ENCODE peak calls at places on chromosomes 2 and 18, in nine cellular contexts. One of them, this sample, is unnamed.
A peak's percentile ranks its signal among the peaks of the same experiment; 100 is the strongest.

GRCh38 chr2:219502618-219503017 is 3.9 kb downstream of the GMPPA start:
- ATAC-seq in HepG2: no peak
- ATAC-seq in T-helper 17 cell: no peak
- ATAC-seq in Right ventricle myocardium superior: no peak
- ATAC-seq in natural killer cell: no peak
- ATAC-seq in stimulated activated memory B cell treated with anti-CD40 and anti-IgM and Interleukin-4, amounts not matched to agents 10 μg/mL and 1 μg/mL and 100 μg/mL, for 72 hours: no peak
- ATAC-seq in activated CD4-positive, CD25-positive, alpha-beta regulatory T cell treated with anti-CD3 and anti-CD28 coated beads, Interleukin-2, amount 50 U/mL, for 24 hours: no peak
- ATAC-seq in psoas muscle: no peak
- ATAC-seq in omental fat pad: no peak
- ATAC-seq in this sample: no peak

GRCh38 chr2:200862532-200863000 is 1.9 kb downstream of the CLK1 start:
- ATAC-seq in stimulated activated memory B cell treated with anti-CD40 and anti-IgM and Interleukin-4, amounts not matched to agents 10 μg/mL and 1 μg/mL and 100 μg/mL, for 72 hours: no peak
- ATAC-seq in activated CD4-positive, CD25-positive, alpha-beta regulatory T cell treated with anti-CD3 and anti-CD28 coated beads, Interleukin-2, amount 50 U/mL, for 24 hours: peak; percentile 75
- ATAC-seq in omental fat pad: no peak
- ATAC-seq in psoas muscle: peak; percentile 30
- ATAC-seq in HepG2: no peak
- ATAC-seq in T-helper 17 cell: peak; percentile 48
- ATAC-seq in Right ventricle myocardium superior: no peak
- ATAC-seq in natural killer cell: peak; percentile 46
- ATAC-seq in this sample: no peak

GRCh38 chr2:202290970-202291369 is 25.4 kb downstream of the NOP58 start:
- ATAC-seq in T-helper 17 cell: no peak
- ATAC-seq in natural killer cell: no peak
- ATAC-seq in omental fat pad: no peak
- ATAC-seq in Right ventricle myocardium superior: no peak
- ATAC-seq in activated CD4-positive, CD25-positive, alpha-beta regulatory T cell treated with anti-CD3 and anti-CD28 coated beads, Interleukin-2, amount 50 U/mL, for 24 hours: no peak
- ATAC-seq in stimulated activated memory B cell treated with anti-CD40 and anti-IgM and Interleukin-4, amounts not matched to agents 10 μg/mL and 1 μg/mL and 100 μg/mL, for 72 hours: no peak
- ATAC-seq in psoas muscle: no peak
- ATAC-seq in HepG2: no peak
- ATAC-seq in this sample: no peak

GRCh38 chr2:163697846-163698637 is 37.8 kb downstream of the FIGN start:
- ATAC-seq in omental fat pad: no peak
- ATAC-seq in HepG2: no peak
- ATAC-seq in Right ventricle myocardium superior: peak; percentile 30
- ATAC-seq in natural killer cell: no peak
- ATAC-seq in T-helper 17 cell: no peak
- ATAC-seq in activated CD4-positive, CD25-positive, alpha-beta regulatory T cell treated with anti-CD3 and anti-CD28 coated beads, Interleukin-2, amount 50 U/mL, for 24 hours: no peak
- ATAC-seq in stimulated activated memory B cell treated with anti-CD40 and anti-IgM and Interleukin-4, amounts not matched to agents 10 μg/mL and 1 μg/mL and 100 μg/mL, for 72 hours: no peak
- ATAC-seq in psoas muscle: no peak
- ATAC-seq in this sample: no peak

GRCh38 chr2:60480089-60480773 is 73.2 kb downstream of the BCL11A start:
- ATAC-seq in psoas muscle: no peak
- ATAC-seq in HepG2: peak; percentile 92
- ATAC-seq in stimulated activated memory B cell treated with anti-CD40 and anti-IgM and Interleukin-4, amounts not matched to agents 10 μg/mL and 1 μg/mL and 100 μg/mL, for 72 hours: no peak
- ATAC-seq in natural killer cell: no peak
- ATAC-seq in omental fat pad: no peak
- ATAC-seq in T-helper 17 cell: no peak
- ATAC-seq in activated CD4-positive, CD25-positive, alpha-beta regulatory T cell treated with anti-CD3 and anti-CD28 coated beads, Interleukin-2, amount 50 U/mL, for 24 hours: no peak
- ATAC-seq in Right ventricle myocardium superior: no peak
- ATAC-seq in this sample: no peak

GRCh38 chr2:144605232-144605631 is 85.3 kb upstream of the ZEB2 start:
- ATAC-seq in HepG2: no peak
- ATAC-seq in omental fat pad: no peak
- ATAC-seq in Right ventricle myocardium superior: peak; percentile 37
- ATAC-seq in stimulated activated memory B cell treated with anti-CD40 and anti-IgM and Interleukin-4, amounts not matched to agents 10 μg/mL and 1 μg/mL and 100 μg/mL, for 72 hours: no peak
- ATAC-seq in natural killer cell: no peak
- ATAC-seq in psoas muscle: no peak
- ATAC-seq in activated CD4-positive, CD25-positive, alpha-beta regulatory T cell treated with anti-CD3 and anti-CD28 coated beads, Interleukin-2, amount 50 U/mL, for 24 hours: no peak
- ATAC-seq in T-helper 17 cell: no peak
- ATAC-seq in this sample: no peak

GRCh38 chr2:96895032-96895708 is 25.3 kb upstream of the SEMA4C start:
- ATAC-seq in Right ventricle myocardium superior: peak; percentile 50
- ATAC-seq in stimulated activated memory B cell treated with anti-CD40 and anti-IgM and Interleukin-4, amounts not matched to agents 10 μg/mL and 1 μg/mL and 100 μg/mL, for 72 hours: no peak
- ATAC-seq in HepG2: peak; percentile 12
- ATAC-seq in natural killer cell: no peak
- ATAC-seq in activated CD4-positive, CD25-positive, alpha-beta regulatory T cell treated with anti-CD3 and anti-CD28 coated beads, Interleukin-2, amount 50 U/mL, for 24 hours: no peak
- ATAC-seq in T-helper 17 cell: no peak
- ATAC-seq in omental fat pad: peak; percentile 23
- ATAC-seq in psoas muscle: peak; percentile 64
- ATAC-seq in this sample: no peak

GRCh38 chr18:58605027-58606020 is 23.6 kb downstream of the ALPK2 start:
- ATAC-seq in omental fat pad: no peak
- ATAC-seq in stimulated activated memory B cell treated with anti-CD40 and anti-IgM and Interleukin-4, amounts not matched to agents 10 μg/mL and 1 μg/mL and 100 μg/mL, for 72 hours: peak; percentile 75
- ATAC-seq in HepG2: peak; percentile 92
- ATAC-seq in Right ventricle myocardium superior: no peak
- ATAC-seq in T-helper 17 cell: peak; percentile 88
- ATAC-seq in activated CD4-positive, CD25-positive, alpha-beta regulatory T cell treated with anti-CD3 and anti-CD28 coated beads, Interleukin-2, amount 50 U/mL, for 24 hours: peak; percentile 88
- ATAC-seq in psoas muscle: no peak
- ATAC-seq in natural killer cell: no peak
- ATAC-seq in this sample: no peak

GRCh38 chr18:67408240-67408639 is 108.3 kb downstream of the DSEL start:
- ATAC-seq in Right ventricle myocardium superior: no peak
- ATAC-seq in activated CD4-positive, CD25-positive, alpha-beta regulatory T cell treated with anti-CD3 and anti-CD28 coated beads, Interleukin-2, amount 50 U/mL, for 24 hours: no peak
- ATAC-seq in omental fat pad: no peak
- ATAC-seq in HepG2: no peak
- ATAC-seq in natural killer cell: no peak
- ATAC-seq in psoas muscle: no peak
- ATAC-seq in T-helper 17 cell: no peak
- ATAC-seq in stimulated activated memory B cell treated with anti-CD40 and anti-IgM and Interleukin-4, amounts not matched to agents 10 μg/mL and 1 μg/mL and 100 μg/mL, for 72 hours: no peak
- ATAC-seq in this sample: no peak

GRCh38 chr2:39730276-39730675 is 48.8 kb downstream of the THUMPD2 start:
- ATAC-seq in omental fat pad: no peak
- ATAC-seq in natural killer cell: no peak
- ATAC-seq in psoas muscle: no peak
- ATAC-seq in activated CD4-positive, CD25-positive, alpha-beta regulatory T cell treated with anti-CD3 and anti-CD28 coated beads, Interleukin-2, amount 50 U/mL, for 24 hours: no peak
- ATAC-seq in T-helper 17 cell: no peak
- ATAC-seq in HepG2: no peak
- ATAC-seq in stimulated activated memory B cell treated with anti-CD40 and anti-IgM and Interleukin-4, amounts not matched to agents 10 μg/mL and 1 μg/mL and 100 μg/mL, for 72 hours: no peak
- ATAC-seq in Right ventricle myocardium superior: no peak
- ATAC-seq in this sample: no peak

GRCh38 chr18:8813621-8814020 is 108.3 kb downstream of the MTCL1 start:
- ATAC-seq in stimulated activated memory B cell treated with anti-CD40 and anti-IgM and Interleukin-4, amounts not matched to agents 10 μg/mL and 1 μg/mL and 100 μg/mL, for 72 hours: no peak
- ATAC-seq in psoas muscle: no peak
- ATAC-seq in activated CD4-positive, CD25-positive, alpha-beta regulatory T cell treated with anti-CD3 and anti-CD28 coated beads, Interleukin-2, amount 50 U/mL, for 24 hours: no peak
- ATAC-seq in omental fat pad: no peak
- ATAC-seq in Right ventricle myocardium superior: no peak
- ATAC-seq in natural killer cell: no peak
- ATAC-seq in T-helper 17 cell: no peak
- ATAC-seq in HepG2: no peak
- ATAC-seq in this sample: no peak

GRCh38 chr18:21179590-21180220 is 62.3 kb upstream of the GREB1L start:
- ATAC-seq in omental fat pad: no peak
- ATAC-seq in HepG2: peak; percentile 73
- ATAC-seq in T-helper 17 cell: peak; percentile 78
- ATAC-seq in Right ventricle myocardium superior: peak; percentile 83
- ATAC-seq in stimulated activated memory B cell treated with anti-CD40 and anti-IgM and Interleukin-4, amounts not matched to agents 10 μg/mL and 1 μg/mL and 100 μg/mL, for 72 hours: peak; percentile 67
- ATAC-seq in psoas muscle: peak; percentile 67
- ATAC-seq in activated CD4-positive, CD25-positive, alpha-beta regulatory T cell treated with anti-CD3 and anti-CD28 coated beads, Interleukin-2, amount 50 U/mL, for 24 hours: no peak
- ATAC-seq in natural killer cell: peak; percentile 83
- ATAC-seq in this sample: peak; percentile 70

GRCh38 chr2:191169456-191170300 is 18.9 kb upstream of the STAT4 start:
- ATAC-seq in activated CD4-positive, CD25-positive, alpha-beta regulatory T cell treated with anti-CD3 and anti-CD28 coated beads, Interleukin-2, amount 50 U/mL, for 24 hours: peak; percentile 87
- ATAC-seq in stimulated activated memory B cell treated with anti-CD40 and anti-IgM and Interleukin-4, amounts not matched to agents 10 μg/mL and 1 μg/mL and 100 μg/mL, for 72 hours: no peak
- ATAC-seq in omental fat pad: no peak
- ATAC-seq in natural killer cell: no peak
- ATAC-seq in HepG2: no peak
- ATAC-seq in psoas muscle: no peak
- ATAC-seq in T-helper 17 cell: no peak
- ATAC-seq in Right ventricle myocardium superior: no peak
- ATAC-seq in this sample: no peak

GRCh38 chr2:127261835-127262234 is 32.1 kb downstream of the ERCC3 start:
- ATAC-seq in stimulated activated memory B cell treated with anti-CD40 and anti-IgM and Interleukin-4, amounts not matched to agents 10 μg/mL and 1 μg/mL and 100 μg/mL, for 72 hours: no peak
- ATAC-seq in Right ventricle myocardium superior: no peak
- ATAC-seq in psoas muscle: no peak
- ATAC-seq in natural killer cell: no peak
- ATAC-seq in omental fat pad: no peak
- ATAC-seq in T-helper 17 cell: no peak
- ATAC-seq in HepG2: no peak
- ATAC-seq in activated CD4-positive, CD25-positive, alpha-beta regulatory T cell treated with anti-CD3 and anti-CD28 coated beads, Interleukin-2, amount 50 U/mL, for 24 hours: no peak
- ATAC-seq in this sample: no peak

GRCh38 chr2:3827673-3828575 is 124.5 kb downstream of the DCDC2C start:
- ATAC-seq in HepG2: peak; percentile 83
- ATAC-seq in Right ventricle myocardium superior: peak; percentile 15
- ATAC-seq in activated CD4-positive, CD25-positive, alpha-beta regulatory T cell treated with anti-CD3 and anti-CD28 coated beads, Interleukin-2, amount 50 U/mL, for 24 hours: no peak
- ATAC-seq in omental fat pad: no peak
- ATAC-seq in psoas muscle: no peak
- ATAC-seq in stimulated activated memory B cell treated with anti-CD40 and anti-IgM and Interleukin-4, amounts not matched to agents 10 μg/mL and 1 μg/mL and 100 μg/mL, for 72 hours: no peak
- ATAC-seq in T-helper 17 cell: no peak
- ATAC-seq in natural killer cell: no peak
- ATAC-seq in this sample: no peak

GRCh38 chr2:237596518-237596855 is 6.0 kb upstream of the RAB17 start:
- ATAC-seq in activated CD4-positive, CD25-positive, alpha-beta regulatory T cell treated with anti-CD3 and anti-CD28 coated beads, Interleukin-2, amount 50 U/mL, for 24 hours: no peak
- ATAC-seq in omental fat pad: no peak
- ATAC-seq in psoas muscle: no peak
- ATAC-seq in natural killer cell: no peak
- ATAC-seq in HepG2: no peak
- ATAC-seq in Right ventricle myocardium superior: no peak
- ATAC-seq in stimulated activated memory B cell treated with anti-CD40 and anti-IgM and Interleukin-4, amounts not matched to agents 10 μg/mL and 1 μg/mL and 100 μg/mL, for 72 hours: no peak
- ATAC-seq in T-helper 17 cell: no peak
- ATAC-seq in this sample: no peak